ENCODE peak calls at places on chromosomes 3 and 15, in four cellular contexts. X, R, E and W are unnamed samples.

GRCh38 chr15:32888221-32888761 is 170.5 kb downstream of the GREM1 start:
- DNase-seq in E (no peak), R (no peak), X (no peak), W (no peak)

GRCh38 chr15:99164119-99164518 is 59.2 kb downstream of the SYNM start:
- DNase-seq in R (no peak), X (no peak), E (no peak), W (no peak)

GRCh38 chr3:115699741-115700140 is 76.4 kb downstream of the GAP43 start:
- DNase-seq in R (no peak), E (no peak), X (no peak), W (no peak)

GRCh38 chr15:63896336-63897115 is 62.8 kb upstream of the HERC1 start:
- DNase-seq in E (peak), R (no peak), X (peak), W (peak)

GRCh38 chr3:37855363-37855970 is 6.2 kb upstream of the CTDSPL start:
- DNase-seq in E (peak), R (peak), X (peak), W (peak)

GRCh38 chr3:100536093-100536492 is 43.7 kb downstream of the TMEM45A start:
- DNase-seq in E (no peak), X (no peak), R (no peak), W (peak)

GRCh38 chr15:68888419-68888818 is 41.9 kb upstream of the SPESP1 start:
- DNase-seq in X (no peak), E (no peak), R (peak), W (no peak)

GRCh38 chr3:141412087-141412935 is 44.0 kb downstream of the ZBTB38 start:
- DNase-seq in R (peak), X (peak), E (no peak), W (peak)

GRCh38 chr3:172846706-172847105 is 96.2 kb downstream of the ECT2 start:
- DNase-seq in E (no peak), X (peak), R (no peak), W (no peak)

GRCh38 chr3:182597621-182598041 is 195.7 kb upstream of the ATP11B start:
- DNase-seq in E (no peak), R (no peak), X (no peak), W (no peak)

GRCh38 chr3:3594986-3595385 is 204.2 kb upstream of the LRRN1 start:
- DNase-seq in X (no peak), E (no peak), R (no peak), W (no peak)

GRCh38 chr3:16148783-16149182 is 25.7 kb upstream of the GALNT15 start:
- DNase-seq in X (no peak), E (no peak), R (no peak), W (no peak)

GRCh38 chr3:21722301-21722700 is 28.7 kb downstream of the ZNF385D start:
- DNase-seq in X (no peak), E (no peak), R (no peak), W (no peak)

GRCh38 chr3:191220908-191221307 is 21.9 kb downstream of the OSTN start:
- DNase-seq in R (peak), X (peak), E (no peak), W (peak)

GRCh38 chr3:197750396-197750831 is 731 bp downstream of the FYTTD1 start:
- DNase-seq in E (no peak), X (peak), R (peak), W (no peak)

GRCh38 chr3:183122257-183122932 is 23.1 kb upstream of the MCCC1 start:
- DNase-seq in E (no peak), R (peak), X (peak), W (peak)

GRCh38 chr3:59251899-59252298 is 202.1 kb upstream of the CFAP20DC start:
- DNase-seq in E (no peak), X (no peak), R (no peak), W (no peak)

GRCh38 chr3:146091397-146091796 is 69.6 kb downstream of the PLOD2 start:
- DNase-seq in R (no peak), E (no peak), X (no peak), W (no peak)

GRCh38 chr3:163508212-163508611 is 1570.1 kb downstream of the SI start:
- DNase-seq in E (no peak), R (no peak), X (no peak), W (no peak)

GRCh38 chr3:99843590-99844260 is 26.1 kb downstream of the CMSS1 start:
- DNase-seq in E (no peak), X (no peak), R (no peak), W (no peak)

DNA sequence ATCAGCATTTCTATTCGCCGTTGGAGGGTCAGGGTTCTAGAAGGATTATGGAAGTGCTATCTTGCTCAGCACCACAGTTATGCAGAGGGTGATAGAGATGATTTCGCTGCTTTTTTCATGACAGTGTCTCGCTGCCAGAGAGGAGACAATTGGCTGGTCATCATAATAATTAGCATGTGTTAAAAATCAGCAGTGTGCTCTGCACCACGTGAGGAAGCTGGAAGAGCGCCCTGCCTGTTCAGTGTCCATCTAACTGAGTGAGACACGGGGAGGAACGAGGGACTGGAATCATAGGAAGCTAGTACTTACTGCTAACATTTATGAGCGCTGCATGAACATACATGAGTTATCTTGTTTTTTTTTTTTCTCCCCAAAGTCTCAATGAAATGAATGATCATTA is 116.2 kb upstream of the PLAAT1 start:
- DNase-seq in E (no peak), R (no peak), X (no peak), W (no peak)
- TF ChIP-seq CREB1 in E (no peak), R (no peak), X (no peak), W (no peak)

GRCh38 chr15:48679952-48680351 is 34.4 kb upstream of the FBN1 start:
- DNase-seq in R (no peak), E (no peak), X (no peak), W (no peak)

GRCh38 chr15:48683991-48684765 is 38.7 kb upstream of the FBN1 start:
- DNase-seq in E (no peak), R (no peak), X (no peak), W (peak)

GRCh38 chr15:48681274-48681840 is 35.8 kb upstream of the FBN1 start:
- DNase-seq in R (no peak), X (no peak), E (no peak), W (no peak)

GRCh38 chr15:48680841-48681240 is 35.3 kb upstream of the FBN1 start:
- DNase-seq in X (no peak), E (no peak), R (no peak), W (no peak)

DNA sequence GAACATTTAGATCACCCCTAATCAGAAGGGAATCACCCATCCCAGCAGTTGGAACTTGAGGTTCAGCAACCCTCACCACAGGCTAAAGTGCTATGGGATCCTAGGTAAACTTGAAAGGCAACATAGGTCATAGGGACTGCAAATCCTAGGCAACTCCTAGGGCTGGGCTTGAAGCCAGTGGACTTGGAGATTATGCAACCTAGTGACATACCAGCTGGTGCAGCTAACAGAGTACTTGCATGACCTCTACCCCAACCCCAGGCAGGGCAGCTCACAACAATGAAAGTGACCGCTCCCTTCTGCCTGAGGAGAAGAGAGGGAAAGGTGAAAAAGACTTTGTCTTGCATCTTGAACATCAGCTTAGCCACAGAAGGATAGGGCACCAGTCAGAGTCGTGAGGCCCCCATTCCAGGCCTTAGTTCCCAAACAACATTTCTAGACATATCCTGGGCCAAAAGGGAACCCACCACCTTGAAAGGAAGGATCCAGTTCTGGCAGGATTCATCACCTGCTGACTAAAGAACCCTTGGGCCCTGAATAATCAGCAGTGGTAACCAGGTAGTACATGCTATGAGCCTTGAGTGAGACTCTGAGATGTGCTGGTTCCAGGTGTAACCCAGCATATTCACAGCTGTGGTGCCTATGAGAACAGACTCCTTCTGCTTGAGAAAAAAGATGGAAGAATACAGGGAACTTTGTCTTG is 37.6 kb upstream of the FBN1 start:
- DNase-seq in X (no peak), R (no peak), E (no peak), W (peak)
- TF ChIP-seq JUNB in X (no peak), R (no peak), E (no peak), W (no peak)

GRCh38 chr3:140128217-140129137 is 193.5 kb downstream of the CLSTN2 start:
- DNase-seq in E (no peak), R (peak), X (peak), W (peak)
- TF ChIP-seq CREB1 in E (no peak), R (no peak), X (no peak), W (no peak)

GRCh38 chr3:195208631-195209030 is 62.3 kb downstream of the XXYLT1 start:
- DNase-seq in R (no peak), E (no peak), X (peak), W (no peak)

GRCh38 chr3:195209083-195209835 is 61.7 kb downstream of the XXYLT1 start:
- DNase-seq in R (no peak), X (no peak), E (no peak), W (no peak)

GRCh38 chr3:195207056-195207455 is 63.9 kb downstream of the XXYLT1 start:
- DNase-seq in R (no peak), X (no peak), E (no peak), W (no peak)

GRCh38 chr3:195207731-195208130 is 63.2 kb downstream of the XXYLT1 start:
- DNase-seq in E (no peak), X (no peak), R (no peak), W (no peak)

GRCh38 chr3:195208183-195208582 is 62.8 kb downstream of the XXYLT1 start:
- DNase-seq in E (peak), R (no peak), X (no peak), W (no peak)
- TF ChIP-seq JUNB in E (peak), R (no peak), X (no peak), W (no peak)

GRCh38 chr3:28544236-28544635 is 195.6 kb upstream of the AZI2 start:
- DNase-seq in X (no peak), E (no peak), R (no peak), W (no peak)

GRCh38 chr3:28544831-28545230 is 196.2 kb upstream of the AZI2 start:
- DNase-seq in X (no peak), E (no peak), R (no peak), W (no peak)

GRCh38 chr3:28542351-28542750 is 193.7 kb upstream of the AZI2 start:
- DNase-seq in E (no peak), R (no peak), X (no peak), W (no peak)
- TF ChIP-seq CREB1 in E (no peak), R (no peak), X (no peak), W (no peak)

DNA sequence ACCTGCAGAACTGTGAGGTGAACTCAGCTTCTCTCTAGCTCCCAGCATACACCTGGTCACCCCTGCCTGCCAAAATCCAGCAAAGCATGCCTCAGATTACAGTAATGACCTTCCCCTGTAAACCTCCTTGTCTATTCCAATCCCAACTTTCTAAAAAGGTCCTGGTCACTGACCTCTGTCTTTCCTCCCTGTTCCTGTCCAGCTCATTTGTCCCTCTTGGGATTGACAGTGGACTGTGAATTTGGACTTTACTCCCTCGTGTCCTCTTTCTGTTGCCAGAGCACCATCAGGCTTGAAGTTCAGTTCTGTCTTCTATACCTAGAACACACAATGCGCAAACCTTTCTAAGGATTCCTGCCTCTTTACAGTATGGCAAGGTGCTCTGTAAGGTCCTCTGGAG is 50.3 kb downstream of the MTHFS start:
- DNase-seq in E (no peak), R (no peak), X (no peak), W (peak)
- TF ChIP-seq JUNB in E (no peak), R (no peak), X (no peak), W (no peak)

DNA sequence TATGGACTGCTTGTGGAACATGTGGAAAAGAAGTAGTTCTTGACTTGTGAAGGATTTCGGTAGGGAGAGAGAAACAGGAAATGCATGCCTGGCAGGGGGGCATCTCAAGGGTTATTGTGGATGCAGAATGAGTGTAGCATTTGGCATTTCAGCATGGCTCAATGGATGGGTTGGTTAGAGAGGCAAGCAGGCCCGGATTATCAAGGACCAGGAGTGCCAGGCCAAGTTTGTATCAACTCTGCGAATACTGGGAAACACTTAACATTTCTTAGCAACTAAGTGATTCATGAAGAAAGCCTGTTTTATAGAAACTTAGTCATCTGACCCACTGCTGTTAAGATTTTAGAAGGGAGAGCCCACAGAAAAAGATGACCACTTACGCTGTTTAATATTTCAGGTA is 33.6 kb downstream of the KIF15 start:
- DNase-seq in R (peak), X (no peak), E (no peak), W (no peak)
- TF ChIP-seq CREB1 in R (no peak), X (no peak), E (no peak), W (no peak)

DNA sequence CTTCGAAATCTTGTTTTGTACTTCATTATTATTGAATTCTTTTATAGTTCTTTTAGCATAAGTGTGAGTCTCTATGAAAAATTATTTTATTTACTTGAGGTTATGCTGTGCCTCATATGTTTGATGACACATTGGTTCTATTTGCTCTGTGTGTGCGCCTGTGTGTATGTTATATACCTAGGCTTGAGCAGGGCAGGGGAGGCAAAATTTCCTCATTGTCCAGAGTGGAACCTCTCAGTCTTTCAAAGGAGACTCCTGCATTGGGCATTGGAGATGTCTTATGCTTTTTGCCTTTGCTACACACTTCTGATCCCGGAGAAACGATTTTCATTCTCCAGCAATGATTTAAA is 58.4 kb downstream of the ALCAM start:
- DNase-seq in E (no peak), R (no peak), X (no peak), W (no peak)
- TF ChIP-seq JUNB in E (no peak), R (no peak), X (no peak), W (no peak)